ENCODE peak calls at places on chromosomes 5 and 9, in six cellular contexts. N is psoas muscle; C is AG20443; D is CD4-positive, CD25-positive, alpha-beta regulatory T cell; Y is dermis microvascular lymphatic vessel endothelial cell; A is OCI-M1. F is an unnamed sample.

GRCh38 chr5:132461671-132462070 is 28.9 kb downstream of the IRF1 start:
- DNase-seq in D (no peak), C (no peak), Y (no peak), N (no peak), A (no peak), F (no peak)

GRCh38 chr5:55904152-55904551 is 53.0 kb downstream of the IL31RA start:
- DNase-seq in A (no peak), N (peak), Y (no peak), D (no peak), C (peak), F (no peak)

GRCh38 chr5:160693831-160694473 is 158.1 kb downstream of the ATP10B start:
- DNase-seq in D (no peak), Y (no peak), C (no peak), N (no peak), A (peak), F (no peak)

GRCh38 chr9:33415152-33416038 is 13.0 kb upstream of the AQP7 start:
- DNase-seq in D (peak), A (peak), Y (peak), C (peak), N (peak), F (peak)

GRCh38 chr5:124596595-124597388 is 149.6 kb downstream of the ZNF608 start:
- DNase-seq in C (peak), D (no peak), A (no peak), Y (no peak), N (no peak), F (peak)

GRCh38 chr9:135400496-135400895 is 79.1 kb upstream of the PPP1R26 start:
- DNase-seq in D (no peak), A (no peak), C (no peak), Y (no peak), N (no peak), F (no peak)

GRCh38 chr9:2424564-2425153 is 196.9 kb upstream of the VLDLR start:
- DNase-seq in Y (no peak), N (no peak), D (no peak), C (no peak), A (no peak), F (no peak)

GRCh38 chr9:124664143-124664542 is 107.0 kb downstream of the NR6A1 start:
- DNase-seq in C (no peak), A (no peak), D (no peak), N (no peak), Y (no peak), F (no peak)

GRCh38 chr5:162911873-162912272 is 525.5 kb upstream of the CCNG1 start:
- DNase-seq in N (no peak), C (no peak), D (no peak), Y (no peak), A (no peak), F (no peak)

GRCh38 chr9:95409650-95410426 is 92.3 kb upstream of the FANCC start:
- DNase-seq in D (no peak), C (peak), A (peak), Y (no peak), N (no peak), F (peak)

GRCh38 chr5:95350631-95351030 is 40.5 kb upstream of the FAM81B start:
- DNase-seq in Y (no peak), A (peak), C (no peak), N (no peak), D (no peak), F (no peak)

GRCh38 chr5:107455111-107455544 is 215.6 kb downstream of the EFNA5 start:
- DNase-seq in D (no peak), A (no peak), C (peak), Y (no peak), N (no peak), F (no peak)

GRCh38 chr9:122900791-122901190 is 4.4 kb downstream of the RC3H2 start:
- DNase-seq in A (peak), Y (peak), C (no peak), D (peak), N (no peak), F (no peak)

GRCh38 chr5:137531266-137531665 is 32.1 kb upstream of the SPOCK1 start:
- DNase-seq in N (no peak), D (no peak), Y (no peak), A (no peak), C (no peak), F (no peak)

GRCh38 chr5:75656311-75657003 is 45.2 kb downstream of the ANKDD1B start:
- DNase-seq in D (no peak), N (peak), C (peak), Y (no peak), A (no peak), F (no peak)

GRCh38 chr5:34564706-34565235 is 91.4 kb upstream of the RAI14 start:
- DNase-seq in D (no peak), Y (peak), C (no peak), N (peak), A (no peak), F (no peak)

GRCh38 chr5:127806776-127807175 is 103.6 kb downstream of the CCDC192 start:
- DNase-seq in A (no peak), C (no peak), D (no peak), N (no peak), Y (no peak), F (no peak)

GRCh38 chr5:41962491-41962890 is 37.4 kb downstream of the FBXO4 start:
- DNase-seq in D (no peak), Y (no peak), C (no peak), A (no peak), N (no peak), F (no peak)

GRCh38 chr9:21817176-21817575 is 14.7 kb downstream of the MTAP start:
- DNase-seq in N (no peak), Y (no peak), A (no peak), D (no peak), C (peak), F (peak)

GRCh38 chr5:133827001-133827400 is 141.4 kb downstream of the C5orf15 start:
- DNase-seq in D (no peak), C (no peak), N (no peak), Y (no peak), A (no peak), F (no peak)